ENCODE peak calls at places on chromosomes 16 and 17, in eight cellular contexts. One of them, this sample, is unnamed. For H3K4me1, the result is how much of the 10 kb centered on the place peaks cover.

GRCh38 chr17:3557768-3558583 is at the start of gene TRPV3:
- DNase-seq in PC-3: peak
- DNase-seq in sigmoid colon: no peak
- DNase-seq in A549: no peak
- DNase-seq in naive thymus-derived CD4-positive, alpha-beta T cell: no peak
- DNase-seq in heart left ventricle: no peak
- DNase-seq in CD4-positive, CD25-positive, alpha-beta regulatory T cell: peak
- DNase-seq in Karpas-422: peak
- DNase-seq in this sample: peak

GRCh38 chr16:9095998-9096397 is 4.6 kb downstream of the HAPSTR1 start:
- DNase-seq in sigmoid colon: no peak
- DNase-seq in naive thymus-derived CD4-positive, alpha-beta T cell: no peak
- DNase-seq in A549: no peak
- DNase-seq in PC-3: no peak
- DNase-seq in Karpas-422: no peak
- DNase-seq in heart left ventricle: no peak
- DNase-seq in CD4-positive, CD25-positive, alpha-beta regulatory T cell: no peak
- DNase-seq in this sample: no peak

GRCh38 chr16:30527635-30528178 is 1.3 kb upstream of the ZNF768 start:
- DNase-seq in A549: no peak
- DNase-seq in PC-3: peak
- DNase-seq in sigmoid colon: no peak
- DNase-seq in CD4-positive, CD25-positive, alpha-beta regulatory T cell: no peak
- DNase-seq in heart left ventricle: peak
- DNase-seq in Karpas-422: peak
- DNase-seq in naive thymus-derived CD4-positive, alpha-beta T cell: no peak
- DNase-seq in this sample: no peak

GRCh38 chr16:19419691-19420060 is 2.0 kb downstream of the TMC5 start:
- DNase-seq in heart left ventricle: no peak
- DNase-seq in PC-3: peak
- DNase-seq in naive thymus-derived CD4-positive, alpha-beta T cell: no peak
- DNase-seq in A549: peak
- DNase-seq in CD4-positive, CD25-positive, alpha-beta regulatory T cell: no peak
- DNase-seq in Karpas-422: no peak
- DNase-seq in sigmoid colon: no peak
- DNase-seq in this sample: no peak

GRCh38 chr17:65022751-65023421 is 33.7 kb downstream of the GNA13 start:
- DNase-seq in A549: peak
- DNase-seq in sigmoid colon: no peak
- DNase-seq in naive thymus-derived CD4-positive, alpha-beta T cell: no peak
- DNase-seq in CD4-positive, CD25-positive, alpha-beta regulatory T cell: no peak
- DNase-seq in heart left ventricle: no peak
- DNase-seq in PC-3: peak
- DNase-seq in Karpas-422: no peak
- DNase-seq in this sample: no peak

GRCh38 chr17:42971589-42971988 is 7.3 kb upstream of the AARSD1 start:
- DNase-seq in Karpas-422: no peak
- DNase-seq in PC-3: no peak
- DNase-seq in sigmoid colon: no peak
- DNase-seq in A549: no peak
- DNase-seq in CD4-positive, CD25-positive, alpha-beta regulatory T cell: no peak
- DNase-seq in naive thymus-derived CD4-positive, alpha-beta T cell: no peak
- DNase-seq in heart left ventricle: no peak
- DNase-seq in this sample: no peak

GRCh38 chr17:57544834-57545463 is 200.2 kb downstream of the CCDC182 start:
- DNase-seq in heart left ventricle: no peak
- DNase-seq in naive thymus-derived CD4-positive, alpha-beta T cell: no peak
- DNase-seq in sigmoid colon: no peak
- DNase-seq in PC-3: no peak
- DNase-seq in CD4-positive, CD25-positive, alpha-beta regulatory T cell: no peak
- DNase-seq in Karpas-422: no peak
- DNase-seq in A549: no peak
- DNase-seq in this sample: no peak

GRCh38 chr16:14527411-14528044 is 102.5 kb downstream of the PARN start:
- DNase-seq in PC-3: no peak
- DNase-seq in A549: no peak
- DNase-seq in Karpas-422: peak
- DNase-seq in heart left ventricle: no peak
- DNase-seq in sigmoid colon: peak
- DNase-seq in naive thymus-derived CD4-positive, alpha-beta T cell: no peak
- DNase-seq in CD4-positive, CD25-positive, alpha-beta regulatory T cell: no peak
- DNase-seq in this sample: no peak

GRCh38 chr17:49551221-49552069 is 24.2 kb upstream of the NXPH3 start:
- DNase-seq in naive thymus-derived CD4-positive, alpha-beta T cell: no peak
- DNase-seq in CD4-positive, CD25-positive, alpha-beta regulatory T cell: no peak
- DNase-seq in PC-3: no peak
- DNase-seq in heart left ventricle: no peak
- DNase-seq in A549: no peak
- DNase-seq in sigmoid colon: no peak
- DNase-seq in Karpas-422: no peak
- DNase-seq in this sample: no peak
- H3K4me1 ChIP-seq in naive thymus-derived CD4-positive, alpha-beta T cell: under half
- H3K4me1 ChIP-seq in CD4-positive, CD25-positive, alpha-beta regulatory T cell: under half
- H3K4me1 ChIP-seq in PC-3: under half
- H3K4me1 ChIP-seq in heart left ventricle: under half
- H3K4me1 ChIP-seq in A549: under half
- H3K4me1 ChIP-seq in sigmoid colon: under half
- H3K4me1 ChIP-seq in Karpas-422: under half
- H3K4me1 ChIP-seq in this sample: under half

DNA sequence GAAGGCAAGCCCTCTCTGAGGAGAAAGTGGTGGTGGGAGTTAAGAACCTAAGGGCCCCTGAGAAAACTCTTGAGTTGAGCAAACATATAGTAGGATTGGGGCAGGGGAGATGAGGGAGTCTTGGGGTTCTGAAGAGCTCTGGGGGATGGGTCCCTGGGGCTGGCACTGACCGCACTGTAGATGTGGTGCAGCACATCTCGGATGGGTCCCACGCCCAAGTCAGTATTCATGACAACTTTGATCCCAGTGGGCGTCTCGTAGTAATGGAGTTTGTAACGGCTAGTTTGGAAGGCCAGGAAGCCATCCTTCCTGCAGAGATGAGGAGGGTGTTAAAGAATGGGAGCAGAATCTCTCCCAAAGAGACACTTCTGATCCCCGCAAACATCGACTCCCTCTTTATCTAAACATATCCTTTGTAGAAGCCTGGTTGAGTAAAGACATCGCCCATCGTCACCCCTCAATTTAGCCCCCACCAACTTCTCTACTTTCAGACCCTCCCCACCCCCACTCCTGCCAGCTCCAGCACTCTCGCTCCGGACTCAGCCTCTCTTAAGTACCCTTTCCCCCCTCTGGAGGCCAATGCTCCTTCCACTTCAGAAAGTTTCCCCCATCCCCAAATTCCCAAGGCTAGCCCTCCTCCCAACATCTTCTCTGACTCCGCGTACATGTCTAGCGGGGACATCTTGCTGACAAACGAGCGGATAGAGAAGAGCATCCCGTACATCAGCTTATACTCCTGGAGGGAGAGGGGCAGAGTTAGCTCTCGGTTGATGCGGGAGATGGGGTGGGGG is 710 bp downstream of the TRAPPC1 start:
- DNase-seq in A549: peak
- DNase-seq in heart left ventricle: no peak
- DNase-seq in PC-3: no peak
- DNase-seq in CD4-positive, CD25-positive, alpha-beta regulatory T cell: no peak
- DNase-seq in naive thymus-derived CD4-positive, alpha-beta T cell: no peak
- DNase-seq in sigmoid colon: no peak
- DNase-seq in Karpas-422: peak
- DNase-seq in this sample: no peak
- H3K4me1 ChIP-seq in A549: under half
- H3K4me1 ChIP-seq in heart left ventricle: under half
- H3K4me1 ChIP-seq in PC-3: under half
- H3K4me1 ChIP-seq in CD4-positive, CD25-positive, alpha-beta regulatory T cell: under half
- H3K4me1 ChIP-seq in naive thymus-derived CD4-positive, alpha-beta T cell: under half
- H3K4me1 ChIP-seq in sigmoid colon: half or more
- H3K4me1 ChIP-seq in Karpas-422: under half
- H3K4me1 ChIP-seq in this sample: under half

GRCh38 chr17:62065611-62066468 is 762 bp upstream of the MED13 start:
- DNase-seq in Karpas-422: peak
- DNase-seq in CD4-positive, CD25-positive, alpha-beta regulatory T cell: peak
- DNase-seq in sigmoid colon: peak
- DNase-seq in PC-3: peak
- DNase-seq in A549: peak
- DNase-seq in naive thymus-derived CD4-positive, alpha-beta T cell: peak
- DNase-seq in heart left ventricle: peak
- DNase-seq in this sample: peak

GRCh38 chr17:62064029-62064790 is 868 bp downstream of the MED13 start:
- DNase-seq in Karpas-422: peak
- DNase-seq in A549: peak
- DNase-seq in naive thymus-derived CD4-positive, alpha-beta T cell: peak
- DNase-seq in CD4-positive, CD25-positive, alpha-beta regulatory T cell: no peak
- DNase-seq in PC-3: peak
- DNase-seq in sigmoid colon: no peak
- DNase-seq in heart left ventricle: no peak
- DNase-seq in this sample: peak

GRCh38 chr17:62067165-62068145 is 2.4 kb upstream of the MED13 start:
- DNase-seq in heart left ventricle: no peak
- DNase-seq in PC-3: peak
- DNase-seq in sigmoid colon: no peak
- DNase-seq in CD4-positive, CD25-positive, alpha-beta regulatory T cell: no peak
- DNase-seq in A549: no peak
- DNase-seq in naive thymus-derived CD4-positive, alpha-beta T cell: no peak
- DNase-seq in Karpas-422: no peak
- DNase-seq in this sample: no peak

GRCh38 chr17:62062936-62063335 is 2.1 kb downstream of the MED13 start:
- DNase-seq in heart left ventricle: no peak
- DNase-seq in CD4-positive, CD25-positive, alpha-beta regulatory T cell: no peak
- DNase-seq in naive thymus-derived CD4-positive, alpha-beta T cell: no peak
- DNase-seq in sigmoid colon: no peak
- DNase-seq in Karpas-422: no peak
- DNase-seq in PC-3: no peak
- DNase-seq in A549: no peak
- DNase-seq in this sample: no peak

DNA sequence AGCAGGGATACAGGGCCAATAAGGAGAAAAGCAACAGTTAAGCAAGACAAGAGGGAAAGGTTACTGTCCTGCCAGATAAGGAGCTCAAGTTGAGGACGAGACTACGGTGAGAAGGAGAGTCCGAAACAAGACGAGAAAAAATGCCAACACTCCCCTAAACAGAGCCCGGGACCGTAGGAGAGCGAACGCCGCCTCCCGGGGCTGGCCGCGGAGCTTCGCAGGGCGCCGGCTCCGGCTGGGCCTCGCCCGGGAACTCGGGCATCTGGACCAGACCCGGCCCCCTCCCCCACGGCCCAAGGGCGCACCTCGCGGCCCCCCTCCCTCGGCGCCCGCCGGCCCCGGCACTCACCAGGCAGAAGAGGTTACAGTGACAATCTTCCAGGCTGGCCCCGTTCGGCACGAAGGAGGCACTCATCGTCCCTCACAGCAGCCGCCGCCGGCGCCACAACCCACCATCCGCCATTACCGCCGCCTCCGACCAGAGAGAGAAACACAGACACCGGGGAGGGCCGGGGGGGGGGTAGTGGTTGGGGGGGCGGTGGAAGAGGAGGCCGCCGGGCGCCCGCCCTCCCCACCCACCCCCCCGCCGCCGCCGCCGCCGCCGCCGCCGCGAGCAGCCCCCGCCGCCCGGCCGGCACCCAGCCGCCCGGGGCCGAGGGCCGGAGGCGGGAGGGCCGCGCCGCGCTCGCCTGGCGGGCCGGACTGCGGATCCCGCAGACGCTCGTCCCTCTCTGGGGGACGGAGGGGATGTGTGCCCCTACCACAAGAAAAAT is at the start of gene MED13:
- DNase-seq in naive thymus-derived CD4-positive, alpha-beta T cell: peak
- DNase-seq in CD4-positive, CD25-positive, alpha-beta regulatory T cell: peak
- DNase-seq in Karpas-422: peak
- DNase-seq in sigmoid colon: peak
- DNase-seq in heart left ventricle: peak
- DNase-seq in PC-3: peak
- DNase-seq in A549: peak
- DNase-seq in this sample: peak
- H3K4me1 ChIP-seq in naive thymus-derived CD4-positive, alpha-beta T cell: under half
- H3K4me1 ChIP-seq in CD4-positive, CD25-positive, alpha-beta regulatory T cell: under half
- H3K4me1 ChIP-seq in Karpas-422: under half
- H3K4me1 ChIP-seq in sigmoid colon: under half
- H3K4me1 ChIP-seq in heart left ventricle: under half
- H3K4me1 ChIP-seq in PC-3: under half
- H3K4me1 ChIP-seq in A549: under half
- H3K4me1 ChIP-seq in this sample: under half

DNA sequence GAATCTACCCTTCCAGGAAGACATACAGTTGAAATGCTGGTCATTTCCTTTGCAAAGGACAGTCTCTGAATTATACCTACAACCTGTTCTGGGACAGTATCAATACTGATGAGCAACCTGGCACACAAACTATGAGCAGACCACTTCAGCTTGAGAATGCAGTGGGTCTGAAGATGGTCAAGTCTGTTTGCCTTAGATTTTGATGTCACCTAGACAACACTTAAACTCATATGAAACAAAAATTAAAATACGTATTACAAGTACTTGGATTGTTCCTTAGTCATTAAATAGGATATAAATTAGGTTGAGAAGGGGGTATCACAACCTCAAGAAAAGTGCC is 3.5 kb downstream of the SRSF2 start:
- DNase-seq in heart left ventricle: no peak
- DNase-seq in naive thymus-derived CD4-positive, alpha-beta T cell: no peak
- DNase-seq in PC-3: no peak
- DNase-seq in A549: no peak
- DNase-seq in CD4-positive, CD25-positive, alpha-beta regulatory T cell: no peak
- DNase-seq in sigmoid colon: no peak
- DNase-seq in Karpas-422: no peak
- DNase-seq in this sample: no peak
- H3K4me1 ChIP-seq in heart left ventricle: under half
- H3K4me1 ChIP-seq in naive thymus-derived CD4-positive, alpha-beta T cell: half or more
- H3K4me1 ChIP-seq in PC-3: under half
- H3K4me1 ChIP-seq in A549: under half
- H3K4me1 ChIP-seq in CD4-positive, CD25-positive, alpha-beta regulatory T cell: half or more
- H3K4me1 ChIP-seq in sigmoid colon: half or more
- H3K4me1 ChIP-seq in Karpas-422: under half
- H3K4me1 ChIP-seq in this sample: half or more

DNA sequence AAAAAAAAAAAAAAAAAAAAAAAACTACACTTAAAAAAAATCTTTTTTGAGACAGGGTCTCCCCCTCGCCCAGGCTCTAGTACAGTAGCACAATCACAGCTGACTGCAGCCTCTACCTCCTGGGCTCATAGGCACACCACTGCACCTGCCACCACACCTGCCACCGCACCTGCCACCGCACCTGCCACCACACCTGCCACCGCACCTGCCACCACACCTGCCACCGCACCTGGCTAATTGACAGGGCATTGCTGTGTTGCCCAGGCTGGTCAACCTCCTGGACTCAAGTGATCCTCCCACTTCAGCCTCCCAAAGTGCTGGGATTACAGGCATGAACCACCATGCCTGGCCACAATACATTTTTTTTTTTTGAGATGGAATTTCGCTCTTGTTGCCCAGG is 17.6 kb upstream of the WDR45B start:
- DNase-seq in heart left ventricle: no peak
- DNase-seq in naive thymus-derived CD4-positive, alpha-beta T cell: no peak
- DNase-seq in Karpas-422: no peak
- DNase-seq in sigmoid colon: no peak
- DNase-seq in A549: no peak
- DNase-seq in CD4-positive, CD25-positive, alpha-beta regulatory T cell: no peak
- DNase-seq in PC-3: no peak
- DNase-seq in this sample: no peak
- H3K4me1 ChIP-seq in heart left ventricle: under half
- H3K4me1 ChIP-seq in naive thymus-derived CD4-positive, alpha-beta T cell: under half
- H3K4me1 ChIP-seq in Karpas-422: under half
- H3K4me1 ChIP-seq in sigmoid colon: under half
- H3K4me1 ChIP-seq in A549: under half
- H3K4me1 ChIP-seq in CD4-positive, CD25-positive, alpha-beta regulatory T cell: under half
- H3K4me1 ChIP-seq in PC-3: under half
- H3K4me1 ChIP-seq in this sample: under half